ENCODE peak calls at places on chromosome 11, in six cellular contexts. V is OCI-LY7; S is fibroblast of lung; R is CD8-positive, alpha-beta T cell; C is CD4-positive, alpha-beta memory T cell; T is AG04450. M is an unnamed sample.

GRCh38 chr11:121446752-121447156 is 5.4 kb upstream of the SORL1 start:
- DNase-seq in V (peak), S (peak), R (no peak), C (no peak), T (peak), M (no peak)

GRCh38 chr11:19605500-19606371 is 106.9 kb upstream of the NAV2 start:
- DNase-seq in V (no peak), S (peak), R (no peak), C (no peak), T (no peak), M (no peak)

GRCh38 chr11:44453213-44453612 is 112.2 kb upstream of the CD82 start:
- DNase-seq in V (no peak), S (no peak), R (no peak), C (no peak), T (no peak), M (no peak)

GRCh38 chr11:26062665-26063064 is 269.3 kb upstream of the ANO3 start:
- DNase-seq in V (no peak), S (peak), R (no peak), C (no peak), T (no peak), M (no peak)

GRCh38 chr11:108985611-108986279 is 320.9 kb downstream of the DDX10 start:
- DNase-seq in V (no peak), S (peak), R (no peak), C (no peak), T (peak), M (no peak)

GRCh38 chr11:9821008-9821752 is 157.3 kb downstream of the SWAP70 start:
- DNase-seq in V (no peak), S (no peak), R (no peak), C (no peak), T (no peak), M (no peak)

GRCh38 chr11:9752091-9752490 is 88.2 kb downstream of the SWAP70 start:
- DNase-seq in V (no peak), S (peak), R (no peak), C (no peak), T (no peak), M (peak)

GRCh38 chr11:44566559-44566949 is 1.1 kb downstream of the CD82 start:
- DNase-seq in V (no peak), S (no peak), R (no peak), C (no peak), T (no peak), M (no peak)

GRCh38 chr11:10004526-10005113 is 289.4 kb downstream of the SBF2 start:
- DNase-seq in V (no peak), S (no peak), R (no peak), C (no peak), T (no peak), M (no peak)

GRCh38 chr11:116173946-116174911 is 598.6 kb downstream of the BUD13 start:
- DNase-seq in V (no peak), S (no peak), R (no peak), C (no peak), T (no peak), M (no peak)

GRCh38 chr11:25991476-25991875 is 340.5 kb upstream of the ANO3 start:
- DNase-seq in V (no peak), S (no peak), R (no peak), C (no peak), T (no peak), M (no peak)

GRCh38 chr11:120337133-120337895 is 1.1 kb downstream of the ARHGEF12 start:
- DNase-seq in V (peak), S (peak), R (peak), C (no peak), T (no peak), M (no peak)

GRCh38 chr11:47176328-47177228 is at the start of gene ARFGAP2:
- DNase-seq in V (peak), S (peak), R (peak), C (peak), T (peak), M (peak)

GRCh38 chr11:47178305-47178704 is 1.6 kb upstream of the ARFGAP2 start:
- DNase-seq in V (no peak), S (no peak), R (no peak), C (no peak), T (no peak), M (no peak)

GRCh38 chr11:47177846-47178245 is 1.2 kb upstream of the ARFGAP2 start:
- DNase-seq in V (no peak), S (no peak), R (no peak), C (no peak), T (no peak), M (no peak)

GRCh38 chr11:47177229-47177845 is 658 bp upstream of the ARFGAP2 start:
- DNase-seq in V (peak), S (peak), R (peak), C (peak), T (peak), M (peak)

GRCh38 chr11:47175746-47176327 is 842 bp downstream of the ARFGAP2 start:
- DNase-seq in V (peak), S (no peak), R (no peak), C (no peak), T (no peak), M (no peak)
- H3K27ac ChIP-seq in V (peak), S (peak), R (peak), C (peak), T (peak), M (peak)

GRCh38 chr11:40170076-40170475 is 1289.4 kb downstream of the LRRC4C start:
- DNase-seq in V (no peak), S (no peak), R (no peak), C (no peak), T (no peak), M (no peak)

GRCh38 chr11:40166892-40167291 is 1292.6 kb downstream of the LRRC4C start:
- DNase-seq in V (no peak), S (no peak), R (no peak), C (no peak), T (no peak), M (no peak)

GRCh38 chr11:40162901-40163300 is 1296.6 kb downstream of the LRRC4C start:
- DNase-seq in V (no peak), S (no peak), R (no peak), C (no peak), T (no peak), M (no peak)

DNA sequence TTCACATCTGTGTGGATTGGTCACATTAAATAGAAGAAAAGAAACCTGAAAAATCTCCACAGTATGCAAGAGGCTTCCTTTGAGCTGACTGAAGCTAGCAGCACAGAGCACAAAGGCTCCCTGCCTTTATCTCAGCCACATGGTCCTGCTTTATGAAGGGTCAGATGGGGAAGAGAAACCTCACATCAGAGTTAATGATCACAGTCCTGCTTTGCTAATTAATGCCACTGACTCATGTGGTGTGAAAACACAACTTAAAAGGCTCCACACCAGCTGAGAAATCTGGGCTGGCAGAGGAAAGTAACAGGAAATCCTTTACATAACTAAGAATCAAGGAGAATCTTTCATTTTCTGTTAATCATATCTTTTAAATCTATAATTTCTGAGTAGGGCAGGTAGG is 1291.0 kb downstream of the LRRC4C start:
- DNase-seq in V (no peak), S (no peak), R (no peak), C (no peak), T (no peak), M (no peak)
- H3K27ac ChIP-seq in V (no peak), S (no peak), R (no peak), C (no peak), T (no peak), M (no peak)

GRCh38 chr11:74929431-74930363 is 19.2 kb downstream of the XRRA1 start:
- DNase-seq in V (peak), S (peak), R (peak), C (peak), T (peak), M (peak)

GRCh38 chr11:74925281-74925680 is 23.6 kb downstream of the XRRA1 start:
- DNase-seq in V (no peak), S (no peak), R (no peak), C (no peak), T (no peak), M (no peak)

GRCh38 chr11:74926304-74927030 is 22.4 kb downstream of the XRRA1 start:
- DNase-seq in V (no peak), S (peak), R (no peak), C (no peak), T (no peak), M (no peak)

GRCh38 chr11:74923125-74923524 is 25.8 kb downstream of the XRRA1 start:
- DNase-seq in V (no peak), S (no peak), R (no peak), C (no peak), T (no peak), M (no peak)

DNA sequence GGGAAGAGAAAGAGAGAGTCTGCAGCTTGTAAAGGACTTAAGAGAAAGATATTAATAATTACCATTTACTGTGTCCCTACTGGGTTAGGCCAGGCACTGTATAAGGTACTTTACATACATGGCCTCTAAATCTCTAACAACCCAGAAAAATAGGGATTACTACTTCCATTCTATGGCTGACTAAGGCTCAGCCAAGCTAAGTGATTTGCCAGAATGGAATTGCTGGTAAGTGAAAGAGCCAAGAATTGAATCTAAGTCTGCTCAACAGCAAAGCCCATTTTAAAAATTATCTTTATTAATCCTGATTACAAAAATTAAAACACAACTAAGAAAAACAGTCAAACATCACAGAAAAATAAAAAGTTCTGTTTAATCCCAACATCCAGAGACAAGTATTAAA is 21.4 kb downstream of the XRRA1 start:
- DNase-seq in V (no peak), S (no peak), R (no peak), C (no peak), T (no peak), M (no peak)
- H3K27ac ChIP-seq in V (no peak), S (no peak), R (no peak), C (no peak), T (no peak), M (no peak)

DNA sequence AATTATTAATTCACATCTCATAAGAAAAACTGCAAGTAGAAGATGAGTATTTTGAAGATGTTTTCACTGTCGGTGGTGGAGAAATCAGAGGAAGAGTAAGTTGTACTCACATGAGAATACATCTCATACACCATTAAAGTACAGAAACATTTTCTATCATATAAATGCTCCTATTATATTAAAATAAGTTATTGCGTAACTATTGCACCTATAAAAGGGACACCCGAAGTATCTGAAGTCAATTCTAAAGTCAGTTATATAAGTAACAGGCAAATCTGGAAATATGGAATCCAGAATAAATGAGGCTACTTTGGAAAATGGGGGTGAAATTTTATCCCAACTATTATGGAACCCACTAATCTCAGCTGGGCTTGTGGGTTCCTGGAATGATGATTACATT is 103.3 kb downstream of the FAM76B start:
- DNase-seq in V (no peak), S (no peak), R (no peak), C (no peak), T (no peak), M (no peak)
- H3K27ac ChIP-seq in V (no peak), S (no peak), R (no peak), C (no peak), T (no peak), M (no peak)

DNA sequence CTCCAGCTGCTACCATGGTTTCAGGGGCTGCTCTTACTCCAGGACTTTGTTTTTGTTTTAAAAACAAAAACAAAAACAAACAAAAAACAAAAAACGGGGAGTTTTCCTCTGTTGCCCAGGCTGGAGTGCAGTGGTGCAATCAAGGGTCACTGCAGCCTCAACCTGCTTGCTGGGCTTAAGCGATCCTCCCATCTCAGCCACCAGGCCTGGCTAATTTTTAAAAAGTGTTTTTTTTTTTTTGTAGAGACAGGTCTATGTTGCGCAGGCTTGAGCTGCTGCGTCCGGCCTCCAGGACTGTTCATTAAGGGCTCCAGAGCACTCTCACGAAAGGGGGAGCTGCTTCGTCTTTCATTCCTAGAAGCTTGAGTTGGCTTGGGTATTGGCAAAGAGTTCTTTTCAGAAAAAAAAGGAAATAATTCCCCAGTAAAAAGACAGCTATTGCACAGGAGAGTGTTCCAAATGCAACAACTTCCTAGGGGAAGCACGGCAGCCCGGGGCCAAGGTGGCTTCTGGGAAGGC is 78.5 kb downstream of the NAT10 start:
- DNase-seq in V (no peak), S (no peak), R (no peak), C (no peak), T (no peak), M (no peak)
- H3K27ac ChIP-seq in V (no peak), S (no peak), R (no peak), C (no peak), T (no peak), M (no peak)

DNA sequence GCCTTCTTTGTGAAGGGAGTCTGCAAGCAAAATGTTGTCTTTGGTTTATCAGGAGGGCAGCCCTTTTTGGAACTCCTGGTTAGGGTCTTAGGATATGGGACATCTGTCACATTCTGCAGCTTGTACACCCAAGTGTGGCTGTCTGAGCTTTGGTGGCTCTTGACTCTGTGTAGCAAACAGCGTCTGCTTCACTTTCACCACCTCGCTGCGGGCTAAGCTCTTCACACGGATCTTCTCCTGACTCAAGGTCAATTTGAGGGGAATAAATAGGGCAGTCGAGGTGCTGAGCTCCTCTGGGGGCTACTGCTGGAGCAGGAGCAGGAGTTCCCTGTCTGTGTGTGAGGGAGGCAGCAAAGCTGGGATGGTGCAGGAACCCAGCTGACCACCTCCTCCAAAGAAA is 10.6 kb downstream of the MICAL2 start:
- DNase-seq in V (no peak), S (no peak), R (no peak), C (no peak), T (no peak), M (no peak)
- H3K27ac ChIP-seq in V (no peak), S (no peak), R (no peak), C (no peak), T (peak), M (peak)

GRCh38 chr11:104164028-104164520 is at the start of gene PDGFD:
- DNase-seq in V (peak), S (peak), R (peak), C (peak), T (peak), M (peak)
- H3K27ac ChIP-seq in V (peak), S (no peak), R (no peak), C (no peak), T (no peak), M (peak)

GRCh38 chr11:70104961-70105360 is 26.8 kb downstream of the ANO1 start:
- DNase-seq in V (no peak), S (no peak), R (no peak), C (no peak), T (no peak), M (no peak)
- H3K27ac ChIP-seq in V (no peak), S (no peak), R (no peak), C (no peak), T (no peak), M (no peak)

GRCh38 chr11:69035150-69035958 is 13.4 kb upstream of the TPCN2 start:
- DNase-seq in V (no peak), S (peak), R (no peak), C (no peak), T (no peak), M (no peak)

GRCh38 chr11:69034123-69034522 is 14.6 kb upstream of the TPCN2 start:
- DNase-seq in V (no peak), S (no peak), R (no peak), C (no peak), T (no peak), M (no peak)

GRCh38 chr11:69032833-69033232 is 15.9 kb upstream of the TPCN2 start:
- DNase-seq in V (no peak), S (no peak), R (no peak), C (no peak), T (no peak), M (no peak)

GRCh38 chr11:69035959-69036340 is 12.8 kb upstream of the TPCN2 start:
- DNase-seq in V (no peak), S (peak), R (no peak), C (no peak), T (no peak), M (no peak)

DNA sequence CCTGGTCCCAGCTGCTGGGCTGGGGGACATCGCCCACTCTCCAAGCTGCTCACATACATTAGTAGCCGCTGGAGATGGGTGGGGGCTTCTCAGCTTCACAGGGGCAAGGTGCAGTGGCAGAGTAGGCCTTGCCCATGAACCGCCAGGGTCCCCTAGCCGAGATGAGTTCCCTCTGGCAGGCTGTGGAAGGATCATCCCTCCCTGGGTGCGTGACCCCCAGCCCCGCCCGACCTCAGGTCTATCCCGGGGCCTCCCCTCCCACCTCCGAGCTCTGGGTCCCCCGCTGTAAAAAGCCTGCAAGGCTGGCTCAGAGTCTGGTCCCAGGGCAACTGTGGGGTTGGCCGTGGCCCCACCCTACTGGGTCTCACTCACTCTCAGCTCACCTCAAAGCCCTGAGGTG is 15.3 kb upstream of the TPCN2 start:
- DNase-seq in V (no peak), S (no peak), R (no peak), C (no peak), T (no peak), M (no peak)
- H3K27ac ChIP-seq in V (no peak), S (no peak), R (no peak), C (no peak), T (no peak), M (no peak)